ENCODE peak calls at places on chromosomes 11 and 22, in eight cellular contexts. Y, T, F, S, E, A, G and C are unnamed samples.

GRCh38 chr22:40123387-40123786 is 54.3 kb upstream of the TNRC6B start:
- DNase-seq in Y (no peak), T (peak), F (no peak), S (no peak), E (no peak), A (no peak), G (no peak), C (no peak)

GRCh38 chr22:42708393-42708792 is 12.3 kb downstream of the A4GALT start:
- DNase-seq in Y (no peak), T (peak), F (no peak), S (no peak), E (no peak), A (peak), G (no peak), C (no peak)

GRCh38 chr11:22878039-22878438 is 17.8 kb upstream of the CCDC179 start:
- DNase-seq in Y (no peak), T (no peak), F (no peak), S (no peak), E (no peak), A (no peak), G (no peak), C (no peak)

GRCh38 chr22:23183107-23183698 is 2.9 kb downstream of the BCR start:
- DNase-seq in Y (peak), T (peak), F (peak), S (peak), E (peak), A (no peak), G (peak), C (peak)

GRCh38 chr11:120540744-120541143 is 29.2 kb downstream of the GRIK4 start:
- DNase-seq in Y (peak), T (no peak), F (no peak), S (no peak), E (no peak), A (no peak), G (peak), C (no peak)

GRCh38 chr11:58616594-58616993 is 5.9 kb upstream of the CNTF start:
- DNase-seq in Y (peak), T (peak), F (no peak), S (peak), E (peak), A (no peak), G (peak), C (peak)

GRCh38 chr22:49391436-49391835 is 436.2 kb downstream of the BRD1 start:
- DNase-seq in Y (no peak), T (no peak), F (no peak), S (no peak), E (no peak), A (no peak), G (no peak), C (no peak)

GRCh38 chr11:45815747-45816146 is 10.8 kb downstream of the SLC35C1 start:
- DNase-seq in Y (peak), T (peak), F (peak), S (peak), E (peak), A (no peak), G (no peak), C (peak)

GRCh38 chr11:120378474-120378873 is 42.3 kb downstream of the ARHGEF12 start:
- DNase-seq in Y (no peak), T (no peak), F (no peak), S (no peak), E (peak), A (no peak), G (no peak), C (no peak)

GRCh38 chr22:39117585-39118191 is 20.6 kb downstream of the APOBEC3H start:
- DNase-seq in Y (peak), T (peak), F (peak), S (peak), E (peak), A (peak), G (no peak), C (peak)

GRCh38 chr11:57406337-57406904 is 16.0 kb upstream of the PRG2 start:
- DNase-seq in Y (peak), T (no peak), F (no peak), S (peak), E (peak), A (no peak), G (peak), C (peak)

GRCh38 chr11:118841469-118842222 is 42.0 kb upstream of the CXCR5 start:
- DNase-seq in Y (no peak), T (no peak), F (no peak), S (no peak), E (no peak), A (no peak), G (no peak), C (no peak)

GRCh38 chr11:108117746-108118371 is 3.5 kb upstream of the ACAT1 start:
- DNase-seq in Y (peak), T (peak), F (no peak), S (peak), E (peak), A (peak), G (peak), C (peak)

GRCh38 chr11:14306481-14306880 is 52.5 kb downstream of the RRAS2 start:
- DNase-seq in Y (no peak), T (no peak), F (no peak), S (peak), E (no peak), A (no peak), G (no peak), C (peak)

GRCh38 chr11:126303623-126304456 is at the start of gene DCPS:
- DNase-seq in Y (peak), T (peak), F (peak), S (peak), E (peak), A (peak), G (peak), C (peak)

GRCh38 chr22:24985824-24986214 is 33.3 kb downstream of the KIAA1671 start:
- DNase-seq in Y (peak), T (peak), F (no peak), S (peak), E (peak), A (no peak), G (peak), C (peak)

GRCh38 chr11:27353593-27354358 is 9.2 kb downstream of the CCDC34 start:
- DNase-seq in Y (peak), T (no peak), F (no peak), S (peak), E (no peak), A (no peak), G (peak), C (no peak)

DNA sequence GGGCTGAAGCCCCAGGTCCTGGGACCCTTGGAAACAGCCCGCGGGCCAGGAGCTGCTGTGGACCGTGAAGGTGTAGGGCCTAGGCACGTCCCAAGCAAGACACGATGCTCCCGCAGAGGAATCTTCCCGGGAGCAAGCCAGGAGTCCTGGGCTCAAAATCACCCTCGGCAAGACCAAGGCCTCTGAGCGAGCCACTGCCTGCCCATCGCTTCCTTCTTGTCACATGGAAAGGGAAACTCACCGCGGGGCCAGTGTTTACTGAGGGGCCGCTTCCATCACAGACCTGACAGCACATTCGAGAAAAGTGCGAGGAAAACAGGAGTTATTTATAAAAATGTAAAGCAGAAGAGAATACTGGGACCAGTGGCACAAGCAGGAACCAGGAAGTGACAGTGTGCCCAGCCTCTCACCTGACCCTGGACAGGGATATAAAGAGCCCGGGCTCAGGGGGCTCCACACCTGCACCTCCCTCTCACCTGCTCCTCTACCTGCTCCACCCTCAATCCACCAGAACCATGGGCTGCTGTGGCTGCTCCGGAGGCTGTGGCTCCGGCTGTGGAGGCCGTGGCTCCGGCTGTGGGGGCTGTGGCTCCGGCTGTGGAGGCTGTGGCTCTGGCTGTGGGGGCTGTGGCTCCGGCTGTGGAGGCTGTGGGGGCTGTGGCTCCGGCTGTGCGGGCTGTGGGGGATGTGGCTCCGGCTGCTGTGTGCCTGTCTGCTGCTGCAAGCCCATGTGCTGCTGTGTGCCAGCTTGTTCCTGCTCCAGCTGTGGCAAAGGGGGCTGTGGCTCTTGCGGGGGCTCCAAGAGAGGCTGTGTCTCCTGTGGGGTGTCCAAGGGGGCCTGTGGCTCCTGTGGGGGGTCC is at the start of gene KRTAP5-5:
- DNase-seq in Y (no peak), T (no peak), F (no peak), S (no peak), E (no peak), A (no peak), G (no peak), C (no peak)
- TF ChIP-seq EZH2 in Y (no peak), T (no peak), F (no peak), S (no peak), E (no peak), A (no peak), G (no peak), C (no peak)

GRCh38 chr11:96122601-96123044 is 198.7 kb upstream of the MTMR2 start:
- DNase-seq in Y (peak), T (peak), F (no peak), S (peak), E (peak), A (no peak), G (peak), C (peak)

GRCh38 chr11:96116341-96116740 is 192.4 kb upstream of the MTMR2 start:
- DNase-seq in Y (no peak), T (no peak), F (no peak), S (no peak), E (no peak), A (no peak), G (no peak), C (no peak)

GRCh38 chr11:96123301-96123700 is 199.4 kb upstream of the MTMR2 start:
- DNase-seq in Y (no peak), T (no peak), F (no peak), S (no peak), E (no peak), A (no peak), G (no peak), C (no peak)

GRCh38 chr11:96114178-96115070 is 190.5 kb upstream of the MTMR2 start:
- DNase-seq in Y (no peak), T (no peak), F (peak), S (no peak), E (peak), A (no peak), G (no peak), C (peak)

DNA sequence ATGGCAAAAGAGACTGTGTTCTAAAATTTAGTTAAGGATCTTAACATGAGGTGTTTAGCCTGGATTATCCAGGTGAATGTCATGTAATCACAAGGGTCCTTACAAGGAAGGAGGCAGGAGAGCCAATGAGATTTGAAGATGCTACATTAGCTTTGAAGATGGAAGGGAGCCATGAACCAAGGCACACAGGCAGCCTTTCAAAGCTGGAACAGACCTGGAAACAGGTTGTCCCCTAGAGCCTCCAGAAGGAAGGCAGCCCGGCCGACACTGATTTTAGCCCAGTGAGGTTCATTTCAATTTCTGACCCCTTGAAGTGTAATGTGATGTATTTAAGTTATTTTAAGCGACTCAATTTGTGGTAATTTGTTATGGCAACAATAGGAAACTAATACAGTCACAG is 195.3 kb upstream of the MTMR2 start:
- DNase-seq in Y (no peak), T (no peak), F (no peak), S (no peak), E (no peak), A (no peak), G (no peak), C (no peak)
- TF ChIP-seq EZH2 in Y (no peak), T (no peak), F (no peak), S (no peak), E (no peak), A (no peak), G (no peak), C (no peak)

DNA sequence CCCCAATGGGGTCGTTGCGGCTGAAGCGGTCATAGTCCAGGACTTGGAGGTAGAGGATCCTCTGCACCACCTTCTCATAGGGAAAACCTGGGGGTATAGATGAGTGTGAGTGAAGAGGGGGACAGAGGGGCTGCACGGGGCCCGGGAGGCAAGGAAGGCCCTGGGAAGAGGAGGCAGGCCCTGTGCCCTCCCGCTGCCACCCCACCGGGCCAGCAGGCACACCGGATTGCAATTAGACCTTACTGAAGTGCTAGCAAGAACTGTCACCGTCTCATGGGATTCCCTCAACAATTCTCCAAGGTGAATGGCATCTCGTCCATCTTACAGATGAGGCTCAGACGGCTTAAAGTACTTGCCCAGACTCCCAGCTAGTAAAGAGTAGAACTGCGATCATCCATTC is 15.9 kb downstream of the LRRC10B start:
- DNase-seq in Y (no peak), T (no peak), F (no peak), S (no peak), E (no peak), A (no peak), G (no peak), C (no peak)
- TF ChIP-seq EZH2 in Y (no peak), T (no peak), F (no peak), S (no peak), E (no peak), A (no peak), G (no peak), C (no peak)

DNA sequence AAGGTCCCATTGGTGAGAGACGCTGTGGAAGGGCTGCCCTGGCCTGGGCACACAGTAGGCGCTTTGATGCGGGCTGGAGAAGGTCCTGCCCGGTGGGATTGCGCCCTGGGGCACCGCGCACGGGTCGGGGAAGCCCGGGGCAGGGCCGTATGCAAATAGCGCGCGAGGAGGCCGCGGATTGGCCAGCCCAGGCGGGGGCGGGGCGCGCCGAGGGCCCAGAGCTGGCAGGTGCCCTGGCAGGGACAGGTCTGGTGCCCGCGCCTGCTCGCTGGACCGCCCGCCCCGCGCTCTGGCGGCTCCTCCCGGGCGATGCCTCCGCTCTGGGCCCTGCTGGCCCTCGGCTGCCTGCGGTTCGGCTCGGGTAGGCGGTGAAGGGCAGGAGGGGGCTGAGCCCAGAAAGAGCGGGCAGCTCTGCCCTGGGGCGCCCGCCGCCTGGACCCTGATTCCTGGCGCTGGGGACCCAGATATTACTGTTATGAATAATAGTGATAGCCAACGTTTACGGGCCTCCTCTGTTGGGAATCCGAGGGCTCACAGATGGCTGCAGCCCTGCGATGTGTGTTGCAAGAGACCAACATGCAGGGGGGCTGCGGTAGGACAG is at the start of gene UPK3A:
- DNase-seq in Y (no peak), T (no peak), F (peak), S (peak), E (peak), A (no peak), G (no peak), C (peak)
- TF ChIP-seq EZH2 in Y (no peak), T (no peak), F (no peak), S (no peak), E (no peak), A (no peak), G (peak), C (no peak)

DNA sequence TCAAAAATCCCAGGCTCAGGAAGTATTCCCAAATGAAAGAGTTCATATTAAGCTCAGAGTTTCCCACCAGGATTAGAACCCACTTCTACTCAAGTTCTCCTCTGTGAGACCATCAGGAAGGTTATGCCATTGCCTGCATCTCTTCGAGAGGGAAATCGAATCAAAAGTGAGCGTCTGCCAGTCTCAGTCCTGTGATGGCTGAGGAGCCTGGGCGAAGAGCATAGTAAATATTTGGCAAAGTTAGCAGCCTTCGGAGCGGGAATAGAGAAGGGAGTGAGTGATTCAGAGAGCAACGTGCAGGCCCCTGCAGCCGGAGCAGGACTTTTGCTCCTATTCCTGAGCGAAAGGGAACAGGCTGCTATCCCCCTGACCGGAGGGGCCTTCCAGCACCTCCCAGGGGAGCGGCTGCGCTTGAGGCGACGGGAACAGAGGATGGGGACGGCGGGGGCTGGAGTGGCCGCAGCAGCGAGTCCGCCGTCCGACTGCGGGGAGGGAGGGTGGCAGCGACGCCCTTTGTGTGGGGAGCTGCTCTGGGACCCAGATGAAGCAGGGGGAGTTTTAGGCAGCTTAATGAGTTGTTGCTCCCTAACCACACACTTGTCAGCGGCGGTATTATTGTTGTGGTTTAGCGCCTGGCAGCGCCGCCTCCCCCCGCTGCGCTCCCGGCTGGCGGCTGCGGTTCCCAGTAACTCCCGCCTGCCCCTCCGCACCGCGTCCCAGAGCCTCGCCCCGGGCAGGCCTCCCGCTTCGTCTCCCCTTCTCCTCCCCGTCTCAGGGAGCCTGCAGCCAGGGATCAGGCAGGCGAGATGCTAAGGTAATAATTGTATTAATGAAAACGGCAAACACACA is 21.7 kb upstream of the NRGN start:
- DNase-seq in Y (peak), T (peak), F (no peak), S (peak), E (peak), A (no peak), G (peak), C (peak)
- TF ChIP-seq EZH2 in Y (no peak), T (no peak), F (no peak), S (peak), E (no peak), A (no peak), G (no peak), C (no peak)

DNA sequence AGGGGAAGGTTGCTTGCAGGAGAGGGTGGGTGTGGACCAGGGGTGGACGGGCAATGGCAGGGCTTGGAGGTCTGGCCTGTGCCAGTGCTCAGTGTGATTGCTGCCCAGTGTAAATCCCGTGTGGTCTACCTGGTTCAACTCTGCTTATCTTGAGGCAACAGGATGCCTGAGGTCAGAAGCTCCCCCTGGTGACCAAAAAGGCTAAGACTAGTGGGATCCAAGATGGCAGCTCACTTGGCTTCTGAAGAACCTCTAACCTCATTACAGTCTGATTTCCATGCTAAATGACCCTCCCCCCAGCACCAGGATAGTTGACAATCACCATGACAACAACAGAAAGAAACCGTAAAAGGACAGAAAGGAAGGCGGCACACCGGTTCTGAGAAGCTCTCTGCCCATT is 398.3 kb downstream of the CTTN start:
- DNase-seq in Y (no peak), T (no peak), F (no peak), S (no peak), E (no peak), A (no peak), G (no peak), C (peak)
- TF ChIP-seq EZH2 in Y (no peak), T (no peak), F (no peak), S (no peak), E (no peak), A (no peak), G (no peak), C (no peak)

GRCh38 chr11:132728026-132728425 is 804.3 kb downstream of the OPCML start:
- DNase-seq in Y (no peak), T (no peak), F (no peak), S (no peak), E (no peak), A (no peak), G (no peak), C (no peak)
- TF ChIP-seq EZH2 in Y (no peak), T (no peak), F (no peak), S (no peak), E (no peak), A (no peak), G (no peak), C (no peak)

GRCh38 chr11:124864892-124865180 is 396 bp upstream of the ROBO3 start:
- DNase-seq in Y (no peak), T (no peak), F (no peak), S (no peak), E (no peak), A (no peak), G (no peak), C (no peak)
- TF ChIP-seq EZH2 in Y (no peak), T (no peak), F (no peak), S (peak), E (peak), A (no peak), G (no peak), C (no peak)

GRCh38 chr11:7690648-7691047 is 15.6 kb downstream of the OVCH2 start:
- DNase-seq in Y (no peak), T (peak), F (no peak), S (peak), E (no peak), A (no peak), G (no peak), C (peak)
- TF ChIP-seq EZH2 in Y (no peak), T (no peak), F (no peak), S (no peak), E (no peak), A (no peak), G (no peak), C (no peak)

GRCh38 chr11:69703711-69704507 is at the start of gene FGF19:
- DNase-seq in Y (no peak), T (no peak), F (peak), S (peak), E (peak), A (no peak), G (no peak), C (peak)
- TF ChIP-seq EZH2 in Y (peak), T (peak), F (no peak), S (peak), E (no peak), A (no peak), G (peak), C (no peak)